ENCODE peak calls at places on chromosomes 11 and 22, in ten cellular contexts. N is foreskin fibroblast; Z is GM12865; V is pancreas; J is psoas muscle; B is body of pancreas; D is upper lobe of right lung; F is GM06990; P is CD4-positive, CD25-positive, alpha-beta regulatory T cell; W is tibial nerve. T is an unnamed sample.

GRCh38 chr22:26326803-26327202 is 102.3 kb upstream of the ASPHD2 start:
- DNase-seq in N (no peak), Z (no peak), V (peak), J (no peak), B (no peak), D (no peak), F (no peak), P (no peak), W (no peak), T (no peak)

GRCh38 chr11:91178366-91178765 is 955.5 kb upstream of the CHORDC1 start:
- DNase-seq in N (no peak), Z (no peak), V (no peak), J (no peak), B (no peak), D (no peak), F (no peak), P (no peak), W (no peak), T (no peak)

GRCh38 chr11:86303257-86303656 is 1.2 kb downstream of the HIKESHI start:
- DNase-seq in N (no peak), Z (no peak), V (no peak), J (no peak), B (no peak), D (no peak), F (no peak), P (no peak), W (no peak), T (no peak)

GRCh38 chr22:44180706-44181032 is at the start of gene PARVG:
- DNase-seq in N (no peak), Z (peak), V (no peak), J (no peak), B (no peak), D (no peak), F (peak), P (peak), W (no peak), T (no peak)

GRCh38 chr11:16817321-16817720 is 78.9 kb downstream of the C11orf58 start:
- DNase-seq in N (no peak), Z (no peak), V (no peak), J (no peak), B (no peak), D (no peak), F (no peak), P (no peak), W (no peak), T (no peak)

GRCh38 chr11:115580927-115581680 is 76.9 kb upstream of the CADM1 start:
- DNase-seq in N (no peak), Z (no peak), V (no peak), J (no peak), B (no peak), D (no peak), F (no peak), P (no peak), W (peak), T (no peak)

GRCh38 chr11:113884361-113884836 is 9.0 kb upstream of the USP28 start:
- DNase-seq in N (peak), Z (no peak), V (no peak), J (no peak), B (peak), D (no peak), F (no peak), P (no peak), W (no peak), T (no peak)

GRCh38 chr22:48321986-48322545 is 1505.6 kb downstream of the BRD1 start:
- DNase-seq in N (no peak), Z (no peak), V (no peak), J (peak), B (no peak), D (no peak), F (no peak), P (no peak), W (no peak), T (no peak)

GRCh38 chr22:30297276-30298004 is 8.1 kb upstream of the CASTOR1 start:
- DNase-seq in N (no peak), Z (no peak), V (no peak), J (no peak), B (no peak), D (no peak), F (no peak), P (no peak), W (no peak), T (no peak)

GRCh38 chr11:45178890-45179663 is 32.6 kb downstream of the PRDM11 start:
- DNase-seq in N (peak), Z (peak), V (no peak), J (no peak), B (no peak), D (no peak), F (no peak), P (no peak), W (no peak), T (no peak)

GRCh38 chr22:22078329-22078728 is 95.7 kb upstream of the TOP3B start:
- DNase-seq in N (no peak), Z (no peak), V (no peak), J (no peak), B (no peak), D (no peak), F (no peak), P (no peak), W (no peak), T (no peak)

GRCh38 chr22:46084943-46085830 is 65.1 kb upstream of the PPARA start:
- DNase-seq in N (peak), Z (no peak), V (peak), J (peak), B (peak), D (peak), F (no peak), P (no peak), W (peak), T (no peak)

GRCh38 chr11:45180158-45180887 is 33.9 kb downstream of the PRDM11 start:
- DNase-seq in N (peak), Z (peak), V (peak), J (peak), B (peak), D (peak), F (no peak), P (no peak), W (no peak), T (no peak)

GRCh38 chr22:46079861-46080821 is 70.2 kb upstream of the PPARA start:
- DNase-seq in N (peak), Z (no peak), V (peak), J (peak), B (peak), D (peak), F (no peak), P (no peak), W (peak), T (no peak)

GRCh38 chr11:90556612-90557011 is 333.8 kb upstream of the CHORDC1 start:
- DNase-seq in N (no peak), Z (no peak), V (no peak), J (no peak), B (no peak), D (no peak), F (no peak), P (no peak), W (no peak), T (no peak)

GRCh38 chr11:34565417-34566208 is 52.0 kb upstream of the ELF5 start:
- DNase-seq in N (no peak), Z (peak), V (no peak), J (no peak), B (no peak), D (no peak), F (no peak), P (no peak), W (no peak), T (no peak)

GRCh38 chr11:35180311-35181233 is 41.6 kb downstream of the CD44 start:
- DNase-seq in N (peak), Z (no peak), V (no peak), J (no peak), B (no peak), D (no peak), F (no peak), P (no peak), W (no peak), T (no peak)

GRCh38 chr11:118448294-118448693 is 12.0 kb downstream of the KMT2A start:
- DNase-seq in N (peak), Z (peak), V (no peak), J (no peak), B (no peak), D (no peak), F (peak), P (no peak), W (no peak), T (no peak)

GRCh38 chr22:37080838-37081237 is 28.7 kb downstream of the TMPRSS6 start:
- DNase-seq in N (no peak), Z (no peak), V (no peak), J (no peak), B (no peak), D (no peak), F (no peak), P (no peak), W (no peak), T (no peak)

GRCh38 chr11:31262761-31263160 is 106.8 kb downstream of the DCDC1 start:
- DNase-seq in N (peak), Z (no peak), V (no peak), J (no peak), B (no peak), D (no peak), F (no peak), P (no peak), W (no peak), T (no peak)

GRCh38 chr11:60855726-60856633 is at the start of gene PTGDR2:
- DNase-seq in N (peak), Z (no peak), V (no peak), J (peak), B (no peak), D (no peak), F (no peak), P (no peak), W (no peak), T (no peak)

GRCh38 chr22:49321477-49322055 is 506.1 kb downstream of the BRD1 start:
- DNase-seq in N (no peak), Z (no peak), V (peak), J (peak), B (no peak), D (peak), F (no peak), P (no peak), W (no peak), T (no peak)

GRCh38 chr11:33690290-33691050 is 10.2 kb downstream of the C11orf91 start:
- DNase-seq in N (peak), Z (no peak), V (no peak), J (peak), B (peak), D (no peak), F (no peak), P (no peak), W (peak), T (no peak)

GRCh38 chr11:130208241-130209127 is 48.9 kb downstream of the ST14 start:
- DNase-seq in N (no peak), Z (no peak), V (peak), J (no peak), B (peak), D (peak), F (no peak), P (no peak), W (no peak), T (no peak)

GRCh38 chr11:111797145-111797581 is 31.0 kb upstream of the PPP2R1B start:
- DNase-seq in N (peak), Z (peak), V (no peak), J (no peak), B (no peak), D (no peak), F (peak), P (no peak), W (no peak), T (no peak)

GRCh38 chr11:130166457-130166784 is 6.8 kb downstream of the ST14 start:
- DNase-seq in N (peak), Z (peak), V (no peak), J (no peak), B (no peak), D (no peak), F (no peak), P (no peak), W (no peak), T (no peak)

GRCh38 chr11:27216268-27217149 is 146.5 kb downstream of the CCDC34 start:
- DNase-seq in N (peak), Z (no peak), V (peak), J (peak), B (peak), D (peak), F (no peak), P (no peak), W (no peak), T (no peak)

GRCh38 chr11:67301313-67301921 is 1.9 kb upstream of the SSH3 start:
- DNase-seq in N (no peak), Z (no peak), V (peak), J (peak), B (no peak), D (peak), F (no peak), P (no peak), W (peak), T (no peak)
- H3K4me3 ChIP-seq in N (no peak), Z (no peak), V (peak), J (peak), B (no peak), D (no peak), F (no peak), P (no peak), W (no peak), T (no peak)

GRCh38 chr11:48109046-48109666 is 107.5 kb upstream of the OR4B1 start:
- DNase-seq in N (peak), Z (peak), V (no peak), J (no peak), B (no peak), D (no peak), F (no peak), P (peak), W (no peak), T (peak)
- H3K4me3 ChIP-seq in N (no peak), Z (no peak), V (peak), J (peak), B (no peak), D (no peak), F (peak), P (peak), W (no peak), T (peak)

DNA sequence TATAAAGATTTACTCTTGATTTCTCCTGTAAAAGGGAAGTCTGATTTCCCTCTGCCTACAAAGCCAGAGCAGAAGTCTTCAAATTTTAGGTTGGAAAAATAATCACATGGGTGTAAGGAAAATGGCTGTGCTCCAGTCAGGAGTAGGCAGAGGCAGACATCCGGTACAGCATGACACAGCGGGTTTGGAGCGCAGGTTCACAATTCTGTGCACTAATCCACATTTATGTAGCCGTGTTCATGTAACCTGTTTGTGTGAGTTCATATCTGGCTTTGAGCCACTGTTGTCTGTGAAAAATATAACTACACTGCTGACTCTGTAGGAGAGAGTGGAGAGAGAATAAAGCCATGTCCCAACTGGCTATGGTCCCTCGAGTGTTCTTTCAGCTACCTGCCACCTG is 248.0 kb downstream of the CASP12 start:
- DNase-seq in N (no peak), Z (peak), V (no peak), J (no peak), B (no peak), D (no peak), F (no peak), P (peak), W (no peak), T (no peak)
- H3K4me3 ChIP-seq in N (no peak), Z (no peak), V (no peak), J (no peak), B (no peak), D (no peak), F (no peak), P (no peak), W (no peak), T (no peak)

DNA sequence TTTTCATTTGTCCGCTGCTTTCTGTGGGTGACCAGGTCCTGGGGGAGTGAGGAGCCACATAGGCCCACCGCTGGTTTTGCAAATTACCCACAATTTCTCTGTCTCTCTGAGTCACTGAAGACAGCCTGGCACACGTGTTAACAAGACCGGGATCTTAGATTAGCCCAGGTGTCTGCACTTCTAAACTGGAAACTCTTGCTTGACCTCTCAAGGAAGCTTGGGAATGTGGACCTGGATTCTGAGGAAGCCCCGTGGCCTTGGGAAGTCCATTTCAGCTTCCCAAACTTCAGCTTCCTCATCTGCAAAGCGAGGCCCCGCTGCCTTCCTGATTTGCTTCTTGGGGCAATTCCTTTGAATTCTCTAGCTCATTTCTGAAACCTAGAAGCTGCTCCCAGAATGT is 119.9 kb downstream of the KIAA1671 start:
- DNase-seq in N (no peak), Z (no peak), V (no peak), J (no peak), B (no peak), D (no peak), F (no peak), P (no peak), W (no peak), T (no peak)
- H3K4me3 ChIP-seq in N (no peak), Z (no peak), V (no peak), J (no peak), B (no peak), D (no peak), F (no peak), P (no peak), W (no peak), T (no peak)

GRCh38 chr11:36454551-36454950 is 55.5 kb downstream of the TRAF6 start:
- DNase-seq in N (no peak), Z (no peak), V (no peak), J (no peak), B (no peak), D (no peak), F (no peak), P (no peak), W (no peak), T (no peak)

GRCh38 chr11:36453678-36454077 is 56.4 kb downstream of the TRAF6 start:
- DNase-seq in N (peak), Z (peak), V (no peak), J (no peak), B (no peak), D (no peak), F (no peak), P (no peak), W (no peak), T (no peak)

GRCh38 chr11:36454991-36455611 is 55.0 kb downstream of the TRAF6 start:
- DNase-seq in N (no peak), Z (no peak), V (no peak), J (no peak), B (no peak), D (no peak), F (no peak), P (no peak), W (no peak), T (no peak)

GRCh38 chr11:36456136-36456535 is 53.9 kb downstream of the TRAF6 start:
- DNase-seq in N (no peak), Z (no peak), V (no peak), J (no peak), B (no peak), D (no peak), F (no peak), P (no peak), W (no peak), T (no peak)

DNA sequence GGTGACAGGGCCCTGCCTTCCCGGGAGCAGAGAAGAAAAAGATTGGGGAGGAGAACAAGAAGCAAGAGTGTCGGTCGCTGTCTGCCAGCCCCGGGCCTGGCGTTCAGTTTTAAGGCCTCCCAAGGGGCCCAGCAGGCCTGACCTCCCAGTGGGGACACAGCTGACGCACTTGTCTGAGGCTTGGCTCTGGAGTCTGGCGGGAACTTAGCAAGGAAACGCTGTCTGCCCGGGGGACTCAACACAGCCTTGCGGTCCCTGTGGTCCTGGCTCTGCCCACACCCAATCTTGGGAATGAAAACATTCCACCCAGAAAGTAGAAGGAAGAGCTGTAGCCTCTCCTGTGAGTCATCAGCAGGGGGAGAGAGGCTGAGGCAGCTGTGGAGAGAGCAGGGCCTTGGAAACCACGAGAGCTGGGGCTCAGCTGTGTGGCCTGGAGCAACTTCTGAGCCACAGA is 54.4 kb downstream of the TRAF6 start:
- DNase-seq in N (peak), Z (no peak), V (no peak), J (peak), B (peak), D (peak), F (no peak), P (no peak), W (peak), T (no peak)
- H3K4me3 ChIP-seq in N (no peak), Z (no peak), V (no peak), J (no peak), B (no peak), D (no peak), F (no peak), P (no peak), W (no peak), T (no peak)

DNA sequence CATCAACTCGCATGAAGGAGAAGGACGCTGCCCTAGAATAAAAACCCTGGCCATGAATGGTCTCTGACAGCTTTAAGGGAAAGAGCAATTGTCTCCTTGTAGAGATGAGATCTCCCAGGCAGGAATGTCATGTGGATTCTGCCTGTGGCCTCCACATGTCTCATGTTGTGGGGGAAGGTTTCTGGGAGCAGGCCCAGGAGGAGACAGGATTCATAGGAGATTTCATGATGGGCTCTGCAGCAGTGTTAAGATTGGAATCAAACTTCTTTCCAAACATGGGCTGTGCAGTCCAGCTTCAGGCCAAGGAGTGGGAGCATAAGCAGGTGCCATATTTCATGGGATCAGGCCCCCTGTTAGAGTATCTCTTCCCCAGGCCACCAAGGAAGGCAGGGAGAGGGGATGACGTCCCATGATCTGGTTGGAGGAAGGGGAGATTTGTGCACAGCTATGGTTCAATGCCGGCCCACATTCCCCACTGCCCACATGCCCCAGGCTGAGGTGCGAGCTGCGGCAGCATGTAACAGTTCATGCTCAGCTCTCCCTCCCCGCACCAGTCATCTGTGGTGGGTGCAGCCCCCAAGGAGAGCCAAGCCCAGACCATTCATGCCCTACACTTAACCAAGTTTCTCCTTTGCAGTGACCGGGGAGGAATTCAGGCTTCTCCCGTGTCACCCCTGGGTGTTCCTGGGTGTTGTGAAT is 42.5 kb downstream of the LMO1 start:
- DNase-seq in N (no peak), Z (no peak), V (no peak), J (no peak), B (no peak), D (peak), F (no peak), P (no peak), W (no peak), T (no peak)
- H3K4me3 ChIP-seq in N (no peak), Z (no peak), V (no peak), J (no peak), B (no peak), D (no peak), F (no peak), P (no peak), W (no peak), T (no peak)

GRCh38 chr22:21010426-21011113 is 4.4 kb upstream of the P2RX6 start:
- DNase-seq in N (no peak), Z (no peak), V (no peak), J (no peak), B (no peak), D (no peak), F (no peak), P (no peak), W (no peak), T (no peak)
- H3K4me3 ChIP-seq in N (no peak), Z (no peak), V (no peak), J (no peak), B (no peak), D (no peak), F (no peak), P (no peak), W (no peak), T (no peak)

DNA sequence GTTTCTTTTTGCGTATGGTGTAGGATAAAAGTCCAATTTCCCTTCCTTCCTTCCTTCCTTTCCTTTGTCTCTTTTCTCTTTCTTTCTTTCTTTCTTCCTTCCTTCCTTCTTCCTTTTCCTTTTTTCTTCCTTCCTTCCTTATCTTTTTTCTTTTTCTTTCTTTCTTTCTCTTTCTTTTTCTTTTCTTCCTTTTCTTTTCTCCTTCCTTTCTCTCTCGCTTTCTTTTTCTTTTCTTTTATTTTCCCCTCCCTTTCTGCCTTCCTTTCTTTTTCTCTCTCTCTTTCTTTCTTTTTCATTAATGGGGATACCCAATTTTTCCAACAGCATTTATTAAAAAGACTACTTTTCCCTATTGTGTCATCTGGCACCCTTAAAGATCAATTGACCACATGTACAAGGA is 1359.7 kb downstream of the FAM181B start:
- DNase-seq in N (no peak), Z (no peak), V (no peak), J (no peak), B (no peak), D (no peak), F (no peak), P (no peak), W (no peak), T (no peak)
- H3K4me3 ChIP-seq in N (no peak), Z (no peak), V (no peak), J (no peak), B (no peak), D (no peak), F (no peak), P (no peak), W (no peak), T (no peak)